ENCODE peak calls at places on chromosomes 1 and 21, in six cellular contexts. V is epithelial cell of proximal tubule, G is MM.1S, K is HCT116, R is PC-3, Q is cardiac fibroblast. M is an unnamed sample.

GRCh38 chr1:119966020-119966419 is 69.7 kb upstream of the ADAM30 start:
- DNase-seq in V (no peak), G (no peak), K (no peak), R (no peak), Q (peak; percentile 63), M (peak; percentile 65)

GRCh38 chr1:56491441-56491840 is 87.9 kb downstream of the PLPP3 start:
- DNase-seq in V (no peak), G (no peak), K (no peak), R (peak; percentile 44), Q (peak; percentile 80), M (no peak)

GRCh38 chr1:197320991-197321531 is 53.0 kb downstream of the CRB1 start:
- DNase-seq in V (peak; percentile 87), G (no peak), K (no peak), R (peak; percentile 87), Q (peak; percentile 91), M (peak; percentile 91)

GRCh38 chr1:226690460-226690982 is 48.6 kb downstream of the ITPKB start:
- DNase-seq in V (no peak), G (no peak), K (no peak), R (no peak), Q (peak; percentile 29), M (no peak)

GRCh38 chr1:174005032-174005431 is 17.1 kb downstream of the RC3H1 start:
- DNase-seq in V (no peak), G (no peak), K (no peak), R (no peak), Q (peak; percentile 80), M (peak; percentile 20)

GRCh38 chr1:97640677-97641076 is 280.2 kb downstream of the DPYD start:
- DNase-seq in V (no peak), G (no peak), K (no peak), R (peak; percentile 26), Q (no peak), M (no peak)

GRCh38 chr1:32703479-32704291 is 1.1 kb upstream of the SYNC start:
- DNase-seq in V (peak; percentile 38), G (no peak), K (no peak), R (peak; percentile 60), Q (peak; percentile 96), M (peak; percentile 99)

GRCh38 chr1:116920211-116920610 is 10.5 kb downstream of the PTGFRN start:
- DNase-seq in V (no peak), G (no peak), K (no peak), R (peak; percentile 30), Q (no peak), M (no peak)

GRCh38 chr1:205714190-205714905 is 34.0 kb upstream of the SLC45A3 start:
- DNase-seq in V (no peak), G (no peak), K (no peak), R (peak; percentile 61), Q (peak; percentile 31), M (peak; percentile 33)

GRCh38 chr1:119368556-119368955 is at the start of gene HAO2:
- DNase-seq in V (peak; percentile 54), G (no peak), K (no peak), R (no peak), Q (no peak), M (no peak)

GRCh38 chr1:4603317-4604110 is 50.9 kb upstream of the AJAP1 start:
- DNase-seq in V (peak; percentile 82), G (no peak), K (no peak), R (peak; percentile 37), Q (no peak), M (no peak)

GRCh38 chr1:229225331-229225782 is 45.6 kb upstream of the RAB4A start:
- DNase-seq in V (no peak), G (no peak), K (no peak), R (peak; percentile 52), Q (no peak), M (no peak)

GRCh38 chr1:20689645-20690056 is 28.2 kb downstream of the KIF17 start:
- DNase-seq in V (no peak), G (no peak), K (no peak), R (no peak), Q (no peak), M (no peak)

GRCh38 chr1:233496940-233497456 is 116.9 kb upstream of the KCNK1 start:
- DNase-seq in V (no peak), G (no peak), K (no peak), R (no peak), Q (no peak), M (no peak)

GRCh38 chr1:168752171-168752570 is 23.2 kb upstream of the DPT start:
- DNase-seq in V (no peak), G (no peak), K (no peak), R (peak; percentile 91), Q (peak; percentile 58), M (no peak)

GRCh38 chr21:41064325-41064724 is 103.6 kb upstream of the BACE2 start:
- DNase-seq in V (no peak), G (no peak), K (no peak), R (no peak), Q (no peak), M (no peak)

GRCh38 chr1:93346472-93346991 is 825 bp downstream of the DR1 start:
- DNase-seq in V (no peak), G (no peak), K (no peak), R (peak; percentile 24), Q (no peak), M (peak; percentile 22)

GRCh38 chr1:19739628-19740027 is 60.1 kb downstream of the TMCO4 start:
- DNase-seq in V (no peak), G (no peak), K (no peak), R (no peak), Q (no peak), M (no peak)

GRCh38 chr1:26170472-26170821 is 739 bp downstream of the ZNF593 start:
- DNase-seq in V (no peak), G (no peak), K (no peak), R (no peak), Q (no peak), M (no peak)
- H3K4me3 ChIP-seq in V (peak overlapping the region; percentile 97), G (peak overlapping the region; percentile 90), K (peak overlapping the region; percentile 89), R (peak overlapping the region; percentile 98), Q (peak overlapping the region; percentile 93), M (peak overlapping the region; percentile 71)

GRCh38 chr1:70706381-70707173 is 295.5 kb downstream of the CTH start:
- DNase-seq in V (no peak), G (no peak), K (no peak), R (no peak), Q (no peak), M (no peak)
- TF ChIP-seq CTCF in V (no peak), G (no peak), K (no peak), R (no peak), Q (no peak), M (no peak)

GRCh38 chr1:110411173-110411572 is 3.7 kb upstream of the LAMTOR5 start:
- DNase-seq in V (no peak), G (no peak), K (no peak), R (no peak), Q (no peak), M (no peak)
- H3K4me3 ChIP-seq in V (no peak overlapping the region), G (no peak overlapping the region), K (no peak overlapping the region), R (no peak overlapping the region), Q (no peak overlapping the region), M (no peak overlapping the region)

GRCh38 chr1:55073187-55073916 is 34.0 kb downstream of the PCSK9 start:
- DNase-seq in V (no peak), G (no peak), K (no peak), R (no peak), Q (no peak), M (no peak)

GRCh38 chr1:55070765-55071164 is 31.4 kb downstream of the PCSK9 start:
- DNase-seq in V (no peak), G (no peak), K (no peak), R (no peak), Q (no peak), M (no peak)

GRCh38 chr1:55070291-55070690 is 30.9 kb downstream of the PCSK9 start:
- DNase-seq in V (no peak), G (no peak), K (no peak), R (no peak), Q (no peak), M (no peak)

GRCh38 chr1:55069280-55069679 is 29.9 kb downstream of the PCSK9 start:
- DNase-seq in V (no peak), G (no peak), K (no peak), R (no peak), Q (no peak), M (no peak)

DNA sequence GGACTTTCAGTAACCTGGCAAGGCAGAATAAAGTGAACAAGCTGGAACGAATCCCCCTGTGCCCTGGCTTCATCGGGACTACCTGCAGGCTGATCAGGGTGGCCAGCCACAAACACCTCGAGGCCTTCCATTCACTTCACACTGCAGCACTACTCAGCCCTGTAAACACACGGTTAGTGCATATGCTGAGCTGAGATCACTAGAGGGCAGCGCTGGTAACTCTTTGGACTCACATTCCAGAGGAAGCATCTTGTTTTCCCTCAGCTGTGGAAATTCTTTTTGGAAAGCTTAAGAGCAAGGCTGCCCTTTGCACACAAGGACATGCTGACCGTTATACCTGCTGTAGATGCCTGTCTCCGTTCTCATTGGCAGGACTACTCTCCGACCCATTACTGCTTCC is 32.1 kb downstream of the PCSK9 start:
- DNase-seq in V (peak; percentile 13), G (no peak), K (no peak), R (peak; percentile 74), Q (peak; percentile 76), M (peak; percentile 47)
- TF ChIP-seq CTCF in V (peak; percentile 53), G (peak; percentile 33), K (peak; percentile 56), R (peak; percentile 74), Q (peak; percentile 57), M (peak; percentile 67)

GRCh38 chr1:5882367-5883128 is 109.7 kb downstream of the NPHP4 start:
- DNase-seq in V (no peak), G (no peak), K (no peak), R (no peak), Q (no peak), M (no peak)

GRCh38 chr1:5880630-5881405 is 111.4 kb downstream of the NPHP4 start:
- DNase-seq in V (no peak), G (no peak), K (no peak), R (no peak), Q (no peak), M (no peak)

GRCh38 chr1:5883129-5884048 is 108.8 kb downstream of the NPHP4 start:
- DNase-seq in V (no peak), G (no peak), K (no peak), R (no peak), Q (no peak), M (no peak)

GRCh38 chr1:5879421-5879820 is 112.8 kb downstream of the NPHP4 start:
- DNase-seq in V (no peak), G (no peak), K (no peak), R (no peak), Q (no peak), M (no peak)

GRCh38 chr1:5881526-5882222 is 110.6 kb downstream of the NPHP4 start:
- DNase-seq in V (no peak), G (no peak), K (no peak), R (no peak), Q (no peak), M (no peak)
- H3K4me3 ChIP-seq in V (no peak overlapping the region), G (no peak overlapping the region), K (no peak overlapping the region), R (no peak overlapping the region), Q (no peak overlapping the region), M (no peak overlapping the region)

DNA sequence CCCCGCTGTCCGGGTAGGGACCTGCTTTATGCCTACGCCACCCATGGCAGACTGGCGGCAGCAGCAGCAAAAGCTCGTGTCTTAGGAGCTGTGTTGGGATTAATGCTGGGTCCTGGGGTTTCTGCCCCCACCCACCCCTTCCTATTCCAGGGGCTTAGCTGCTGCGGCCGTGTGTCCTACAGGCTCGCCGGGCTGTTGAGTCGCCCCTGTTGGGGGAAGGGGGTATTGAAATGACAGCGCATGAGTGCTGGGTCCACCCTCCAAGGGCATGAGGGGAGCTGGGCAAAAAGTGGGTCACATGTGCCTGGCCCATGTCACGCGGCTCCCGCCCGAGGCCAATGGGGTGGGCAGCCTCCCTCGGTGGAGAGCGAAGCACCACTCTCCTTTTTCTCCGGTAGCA is 118.3 kb upstream of the COL6A1 start:
- DNase-seq in V (no peak), G (no peak), K (no peak), R (no peak), Q (no peak), M (no peak)
- TF ChIP-seq CTCF in V (no peak), G (no peak), K (no peak), R (no peak), Q (no peak), M (no peak)